ENCODE peak calls at places on chromosomes 1 and 21, in ten cellular contexts. One of them, this sample, is unnamed.

GRCh38 chr1:167425482-167425881 is 92.8 kb downstream of the CD247 start:
- DNase-seq in stimulated activated naive CD4-positive, alpha-beta T cell: no peak
- DNase-seq in RPMI7951: no peak
- DNase-seq in NCI-H1417: no peak
- DNase-seq in upper lobe of right lung: no peak
- DNase-seq in endothelial cell: no peak
- DNase-seq in HL-60: no peak
- DNase-seq in thoracic aorta: no peak
- DNase-seq in NCI-H82: no peak
- DNase-seq in amniotic stem cell: no peak
- DNase-seq in this sample: no peak

GRCh38 chr1:9013824-9014223 is 12.4 kb downstream of the SLC2A7 start:
- DNase-seq in stimulated activated naive CD4-positive, alpha-beta T cell: no peak
- DNase-seq in RPMI7951: peak
- DNase-seq in NCI-H1417: no peak
- DNase-seq in upper lobe of right lung: no peak
- DNase-seq in endothelial cell: no peak
- DNase-seq in HL-60: no peak
- DNase-seq in thoracic aorta: no peak
- DNase-seq in NCI-H82: no peak
- DNase-seq in amniotic stem cell: no peak
- DNase-seq in this sample: no peak

GRCh38 chr1:209873067-209873810 is 45.5 kb downstream of the UTP25 start:
- DNase-seq in stimulated activated naive CD4-positive, alpha-beta T cell: no peak
- DNase-seq in RPMI7951: peak
- DNase-seq in NCI-H1417: no peak
- DNase-seq in upper lobe of right lung: no peak
- DNase-seq in endothelial cell: no peak
- DNase-seq in HL-60: no peak
- DNase-seq in thoracic aorta: no peak
- DNase-seq in NCI-H82: no peak
- DNase-seq in amniotic stem cell: no peak
- DNase-seq in this sample: no peak

GRCh38 chr1:183986941-183987340 is 50.6 kb downstream of the COLGALT2 start:
- DNase-seq in stimulated activated naive CD4-positive, alpha-beta T cell: no peak
- DNase-seq in RPMI7951: no peak
- DNase-seq in NCI-H1417: no peak
- DNase-seq in upper lobe of right lung: no peak
- DNase-seq in endothelial cell: no peak
- DNase-seq in HL-60: no peak
- DNase-seq in thoracic aorta: no peak
- DNase-seq in NCI-H82: no peak
- DNase-seq in amniotic stem cell: no peak
- DNase-seq in this sample: no peak

GRCh38 chr21:44697811-44698734 is 1.1 kb downstream of the KRTAP10-12 start:
- DNase-seq in stimulated activated naive CD4-positive, alpha-beta T cell: no peak
- DNase-seq in RPMI7951: no peak
- DNase-seq in NCI-H1417: peak
- DNase-seq in upper lobe of right lung: no peak
- DNase-seq in endothelial cell: no peak
- DNase-seq in HL-60: no peak
- DNase-seq in thoracic aorta: no peak
- DNase-seq in NCI-H82: no peak
- DNase-seq in amniotic stem cell: no peak
- DNase-seq in this sample: no peak

GRCh38 chr21:43893536-43894205 is 28.6 kb downstream of the AGPAT3 start:
- DNase-seq in stimulated activated naive CD4-positive, alpha-beta T cell: no peak
- DNase-seq in RPMI7951: no peak
- DNase-seq in NCI-H1417: no peak
- DNase-seq in upper lobe of right lung: no peak
- DNase-seq in endothelial cell: no peak
- DNase-seq in HL-60: no peak
- DNase-seq in thoracic aorta: no peak
- DNase-seq in NCI-H82: no peak
- DNase-seq in amniotic stem cell: no peak
- DNase-seq in this sample: no peak

GRCh38 chr21:35249636-35250035 is 200.5 kb upstream of the RUNX1 start:
- DNase-seq in stimulated activated naive CD4-positive, alpha-beta T cell: no peak
- DNase-seq in RPMI7951: no peak
- DNase-seq in NCI-H1417: no peak
- DNase-seq in upper lobe of right lung: no peak
- DNase-seq in endothelial cell: no peak
- DNase-seq in HL-60: no peak
- DNase-seq in thoracic aorta: no peak
- DNase-seq in NCI-H82: no peak
- DNase-seq in amniotic stem cell: no peak
- DNase-seq in this sample: no peak

GRCh38 chr1:203100163-203100867 is 14.5 kb upstream of the MYOG start:
- DNase-seq in stimulated activated naive CD4-positive, alpha-beta T cell: no peak
- DNase-seq in RPMI7951: no peak
- DNase-seq in NCI-H1417: no peak
- DNase-seq in upper lobe of right lung: no peak
- DNase-seq in endothelial cell: no peak
- DNase-seq in HL-60: no peak
- DNase-seq in thoracic aorta: no peak
- DNase-seq in NCI-H82: no peak
- DNase-seq in amniotic stem cell: no peak
- DNase-seq in this sample: no peak